ENCODE peak calls at places on chromosomes 3 and 15, in nine cellular contexts. I is IMR-90, R is adrenal gland, S is testis, L is NB4, P is upper lobe of left lung, B is A549, G is HCT116, J is stomach. K is an unnamed sample.

GRCh38 chr3:27312044-27312668 is 57.0 kb downstream of the NEK10 start:
- DNase-seq in J (no peak), R (no peak), S (no peak), L (peak), B (peak), G (peak), I (peak), P (no peak), K (peak)

GRCh38 chr3:46725663-46726314 is 8.1 kb upstream of the PRSS50 start:
- DNase-seq in L (no peak), S (no peak), I (peak), J (peak), P (no peak), G (no peak), R (peak), B (no peak), K (no peak)

GRCh38 chr15:95680693-95681092 is 649.8 kb upstream of the NR2F2 start:
- DNase-seq in J (no peak), R (no peak), I (peak), L (no peak), G (no peak), P (no peak), S (no peak), B (no peak), K (no peak)

GRCh38 chr3:66720508-66720907 is 219.7 kb upstream of the LRIG1 start:
- DNase-seq in B (no peak), P (no peak), G (no peak), J (no peak), L (no peak), I (no peak), R (no peak), S (no peak), K (no peak)

GRCh38 chr3:50336452-50337174 is 4.0 kb downstream of the RASSF1 start:
- DNase-seq in L (no peak), P (no peak), S (no peak), J (peak), B (no peak), R (no peak), I (peak), G (no peak), K (no peak)

GRCh38 chr3:111963424-111963823 is 15.4 kb upstream of the ABHD10 start:
- DNase-seq in J (no peak), R (no peak), G (peak), L (no peak), B (peak), I (peak), P (no peak), S (no peak), K (no peak)

GRCh38 chr3:45546636-45547201 is 47.8 kb upstream of the LIMD1 start:
- DNase-seq in B (peak), I (no peak), L (peak), J (no peak), G (peak), R (no peak), P (no peak), S (peak), K (peak)

GRCh38 chr15:101150723-101151040 is 101.2 kb downstream of the CHSY1 start:
- DNase-seq in L (no peak), S (no peak), J (no peak), I (no peak), B (no peak), R (no peak), P (no peak), G (no peak), K (no peak)

GRCh38 chr3:16471897-16472296 is 41.6 kb downstream of the RFTN1 start:
- DNase-seq in I (no peak), P (no peak), G (no peak), R (no peak), B (no peak), J (no peak), L (no peak), S (no peak), K (no peak)

GRCh38 chr15:90203473-90203872 is 2.3 kb downstream of the SEMA4B start:
- DNase-seq in R (no peak), B (no peak), S (no peak), L (no peak), I (no peak), G (no peak), J (no peak), P (no peak), K (no peak)

GRCh38 chr15:87779746-87780145 is 476.8 kb downstream of the NTRK3 start:
- DNase-seq in P (no peak), G (no peak), S (no peak), B (no peak), R (no peak), J (no peak), I (no peak), L (no peak), K (no peak)

GRCh38 chr3:4776980-4777581 is 202.2 kb upstream of the BHLHE40 start:
- DNase-seq in B (peak), L (peak), R (peak), J (no peak), G (no peak), P (no peak), I (no peak), S (no peak), K (no peak)

GRCh38 chr3:111989061-111989678 is 9.6 kb upstream of the TAGLN3 start:
- DNase-seq in B (peak), L (peak), G (peak), R (no peak), J (no peak), P (no peak), S (no peak), I (peak), K (peak)

GRCh38 chr3:46664188-46664970 is 29.1 kb downstream of the ALS2CL start:
- DNase-seq in P (no peak), B (no peak), L (no peak), S (peak), R (peak), I (no peak), G (no peak), J (peak), K (no peak)

GRCh38 chr3:69110941-69111546 is 11.4 kb downstream of the LMOD3 start:
- DNase-seq in S (no peak), R (no peak), P (no peak), L (no peak), G (no peak), J (no peak), I (no peak), B (no peak), K (no peak)

GRCh38 chr3:127741246-127741645 is 68.5 kb downstream of the ABTB1 start:
- DNase-seq in R (no peak), I (no peak), L (no peak), B (no peak), G (no peak), J (no peak), P (no peak), S (no peak), K (no peak)

GRCh38 chr3:36494461-36495109 is 114.3 kb downstream of the STAC start:
- DNase-seq in L (peak), P (peak), S (no peak), G (no peak), B (peak), R (no peak), I (peak), J (no peak), K (no peak)

GRCh38 chr3:103127737-103128136 is 692.9 kb downstream of the ZPLD1 start:
- DNase-seq in P (no peak), I (no peak), B (no peak), L (no peak), G (no peak), S (no peak), R (no peak), J (no peak), K (no peak)

GRCh38 chr3:129536806-129537205 is 6.2 kb upstream of the H1-8 start:
- DNase-seq in J (no peak), I (no peak), G (no peak), B (no peak), S (no peak), R (no peak), P (no peak), L (no peak), K (no peak)

GRCh38 chr3:14289590-14290453 is 111.2 kb downstream of the LSM3 start:
- DNase-seq in P (no peak), R (peak), B (peak), J (no peak), S (no peak), L (peak), G (no peak), I (peak), K (no peak)
- TF ChIP-seq POLR2A in P (no peak), R (peak), B (no peak), J (no peak), S (no peak), L (no peak), G (no peak), I (no peak), K (no peak)

DNA sequence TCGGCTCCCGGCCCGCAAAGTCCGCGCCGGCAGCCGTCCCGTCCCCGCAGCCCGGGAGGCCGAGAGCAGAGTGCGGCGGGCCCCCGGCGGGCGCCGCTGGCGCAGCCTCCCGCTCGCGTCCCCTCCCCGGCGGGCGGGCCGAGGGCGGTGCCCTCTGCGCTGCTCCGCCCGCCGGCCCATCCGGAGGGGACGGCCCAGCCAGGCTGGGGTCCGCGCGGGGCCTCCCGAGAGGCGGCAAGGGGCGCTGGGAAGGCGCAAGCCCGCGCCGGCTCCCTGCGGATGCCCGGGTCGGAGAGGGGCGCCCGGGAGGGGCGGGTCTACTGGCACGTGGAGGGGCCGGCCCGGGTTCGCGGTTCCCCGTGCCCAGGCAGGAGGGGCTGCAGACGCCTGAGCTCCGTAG is at the start of the genes CLCN2 and POLR2H:
- DNase-seq in P (peak), G (no peak), I (peak), R (no peak), S (peak), L (peak), B (peak), J (peak), K (peak)
- TF ChIP-seq POLR2A in P (peak), G (no peak), I (no peak), R (peak), S (no peak), L (peak), B (peak), J (no peak), K (peak)

GRCh38 chr3:113783463-113783862 is 36.6 kb downstream of the ATP6V1A start:
- DNase-seq in S (no peak), B (peak), I (peak), G (no peak), R (no peak), J (no peak), L (peak), P (no peak), K (peak)

GRCh38 chr3:113783980-113784379 is 37.1 kb downstream of the ATP6V1A start:
- DNase-seq in B (no peak), G (no peak), R (no peak), I (no peak), J (no peak), S (no peak), L (peak), P (no peak), K (no peak)
- TF ChIP-seq POLR2A in B (no peak), G (no peak), R (no peak), I (no peak), J (no peak), S (no peak), L (no peak), P (no peak), K (no peak)

DNA sequence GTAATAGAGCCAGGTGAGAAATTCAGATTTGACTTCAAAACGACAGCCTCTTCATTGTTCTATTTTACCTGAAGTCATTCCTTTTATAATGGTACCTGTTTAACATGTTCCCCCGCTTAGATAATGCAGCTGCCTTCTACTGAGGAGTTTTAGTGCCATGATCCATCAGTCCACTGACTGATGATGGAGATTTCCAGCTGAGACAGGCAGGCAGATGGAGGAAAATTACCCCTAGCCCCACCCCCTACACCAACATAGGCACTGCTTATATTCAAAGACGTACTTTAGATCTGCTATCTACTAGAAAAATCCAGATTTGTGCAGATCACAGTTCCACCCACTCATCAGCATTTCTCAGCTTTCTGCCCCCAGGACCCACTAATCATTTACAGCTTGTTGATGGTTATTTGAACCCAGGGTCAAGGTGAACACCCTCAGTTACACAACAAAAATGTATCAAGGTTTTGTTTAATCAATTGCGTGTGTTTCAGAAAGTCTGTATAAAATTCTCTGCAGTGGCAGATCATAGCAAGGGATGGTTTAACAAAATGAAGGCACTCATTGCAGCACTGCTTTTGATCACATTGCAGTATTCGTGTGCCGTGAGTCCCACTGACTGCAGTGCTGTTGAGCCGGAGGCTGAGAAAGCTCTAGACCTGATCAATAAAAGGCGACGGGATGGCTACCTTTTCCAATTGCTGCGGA is at the start of gene HRG:
- DNase-seq in L (no peak), S (no peak), G (no peak), I (no peak), B (no peak), J (no peak), P (no peak), R (no peak), K (no peak)
- TF ChIP-seq POLR2A in L (no peak), S (no peak), G (no peak), I (no peak), B (no peak), J (no peak), P (no peak), R (no peak), K (no peak)

DNA sequence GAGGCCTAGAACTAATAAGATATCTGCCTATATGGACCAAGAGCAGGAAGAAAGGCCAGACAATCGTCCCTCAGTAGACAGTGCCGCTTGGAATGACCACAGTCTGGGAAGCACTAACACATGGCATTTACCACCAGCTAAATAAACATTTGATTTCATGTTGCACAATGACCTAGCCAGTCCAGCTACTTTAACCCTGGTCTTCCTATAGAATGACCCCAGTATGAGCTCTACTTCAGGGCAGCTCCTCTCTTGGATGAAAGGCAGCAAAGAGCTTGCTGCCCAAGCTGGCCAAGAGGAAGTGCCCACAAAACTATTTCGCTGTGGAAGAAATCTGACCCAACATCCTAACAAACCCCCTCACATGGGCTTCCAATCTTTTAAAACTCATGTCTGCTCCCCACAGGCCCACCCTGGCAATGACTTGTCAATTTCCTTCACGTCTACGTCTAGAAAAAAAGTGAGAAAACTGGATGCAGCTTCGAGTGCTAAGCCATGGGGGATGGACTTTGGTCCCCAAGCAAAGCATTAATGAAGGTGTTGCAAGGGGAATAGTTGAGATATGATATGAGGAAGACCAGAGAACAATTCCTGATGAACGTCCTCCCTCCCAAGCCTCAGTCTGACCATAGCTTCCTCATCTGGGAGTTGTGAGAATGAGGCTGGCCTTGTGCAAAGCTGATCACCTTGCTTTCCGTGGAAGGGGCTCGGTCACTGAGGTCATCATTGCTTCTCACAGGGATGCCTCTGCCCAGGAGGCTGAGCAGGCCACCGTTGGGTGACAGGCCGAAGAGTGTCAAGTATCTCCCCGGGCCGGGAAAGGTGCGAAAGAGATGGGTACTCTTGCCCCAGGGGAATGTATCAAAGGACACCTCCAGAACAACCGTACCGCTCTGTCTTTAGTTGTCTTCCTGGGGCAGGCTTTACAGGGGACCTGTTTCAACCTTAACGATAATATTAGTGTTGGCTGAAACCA is 993 bp downstream of the SLC25A20 start:
- DNase-seq in G (no peak), I (no peak), J (no peak), L (peak), R (no peak), B (no peak), S (no peak), P (no peak), K (peak)
- TF ChIP-seq POLR2A in G (no peak), I (no peak), J (no peak), L (no peak), R (no peak), B (no peak), S (no peak), P (no peak), K (no peak)